ENCODE peak calls at places on chromosomes 2 and 18, in eight cellular contexts. B, J, Q, M, Y, F, Z and O are unnamed samples.

GRCh38 chr2:133952896-133953295 is 301.0 kb upstream of the MGAT5 start:
- DNase-seq in F (no peak), Y (no peak), J (no peak), B (no peak), M (no peak), Q (no peak), Z (no peak), O (no peak)

GRCh38 chr2:197869501-197870111 is 65.2 kb downstream of the PLCL1 start:
- DNase-seq in M (peak; percentile 46), B (no peak), Y (no peak), J (no peak), Q (no peak), Z (no peak), F (no peak), O (no peak)

GRCh38 chr2:204360218-204361007 is 184.9 kb upstream of the PARD3B start:
- DNase-seq in F (no peak), M (no peak), Z (no peak), Y (no peak), J (no peak), B (no peak), Q (no peak), O (no peak)

GRCh38 chr2:64941751-64942150 is 47.4 kb upstream of the SLC1A4 start:
- DNase-seq in M (no peak), Q (no peak), Z (no peak), Y (no peak), J (no peak), B (no peak), F (no peak), O (no peak)

GRCh38 chr18:63161032-63161727 is 158.4 kb downstream of the BCL2 start:
- DNase-seq in Y (peak; percentile 19), F (no peak), J (no peak), Q (no peak), B (no peak), Z (no peak), M (peak; percentile 44), O (peak; percentile 74)

GRCh38 chr2:205540066-205540465 is 142.2 kb upstream of the NRP2 start:
- DNase-seq in J (no peak), B (no peak), Q (no peak), Z (no peak), M (no peak), Y (no peak), F (no peak), O (peak; percentile 2)

GRCh38 chr2:57759822-57760300 is 286.7 kb upstream of the VRK2 start:
- DNase-seq in B (peak; percentile 79), M (peak; percentile 67), Y (peak; percentile 72), F (peak; percentile 74), Q (peak; percentile 97), J (peak; percentile 75), Z (peak; percentile 16), O (peak; percentile 83)

GRCh38 chr2:12554235-12555011 is 162.3 kb upstream of the TRIB2 start:
- DNase-seq in F (no peak), M (no peak), B (no peak), Z (no peak), J (no peak), Q (peak; percentile 70), Y (no peak), O (no peak)

GRCh38 chr2:12675801-12676200 is 40.9 kb upstream of the TRIB2 start:
- DNase-seq in M (no peak), F (no peak), Z (no peak), Q (no peak), J (no peak), Y (no peak), B (no peak), O (no peak)

GRCh38 chr2:64860321-64860751 is 128.9 kb upstream of the SLC1A4 start:
- DNase-seq in F (no peak), Q (no peak), M (no peak), Y (no peak), Z (no peak), J (no peak), B (no peak), O (peak; percentile 65)

GRCh38 chr2:241261628-241262027 is 53.8 kb downstream of the HDLBP start:
- DNase-seq in F (no peak), Q (no peak), M (no peak), J (no peak), B (no peak), Y (no peak), Z (no peak), O (no peak)

GRCh38 chr2:1638281-1638860 is 105.9 kb downstream of the PXDN start:
- DNase-seq in Q (no peak), Y (no peak), J (no peak), M (no peak), F (no peak), Z (no peak), B (no peak), O (no peak)

GRCh38 chr2:96665083-96665569 is 22.6 kb downstream of the FER1L5 start:
- DNase-seq in Q (no peak), J (peak; percentile 99), M (no peak), B (no peak), F (no peak), Y (no peak), Z (no peak), O (no peak)

GRCh38 chr2:200631287-200631686 is 45.5 kb downstream of the AOX1 start:
- DNase-seq in J (no peak), B (no peak), Z (no peak), M (no peak), F (no peak), Q (no peak), Y (no peak), O (no peak)

GRCh38 chr2:216691210-216691741 is 4.1 kb downstream of the IGFBP5 start:
- DNase-seq in F (peak; percentile 85), J (no peak), Z (no peak), M (peak; percentile 26), B (peak; percentile 88), Y (no peak), Q (peak; percentile 78), O (no peak)

GRCh38 chr2:233209978-233210680 is 41.3 kb upstream of the ATG16L1 start:
- DNase-seq in B (no peak), Y (no peak), Z (no peak), Q (no peak), J (no peak), F (no peak), M (no peak), O (no peak)

GRCh38 chr2:131556998-131557397 is 29.3 kb downstream of the CCDC74A start:
- DNase-seq in Q (no peak), Z (no peak), J (no peak), B (no peak), M (no peak), F (no peak), Y (no peak), O (no peak)

GRCh38 chr18:21706386-21706865 is 1.9 kb upstream of the ABHD3 start:
- DNase-seq in F (no peak), Q (no peak), B (no peak), M (no peak), Y (no peak), J (no peak), Z (no peak), O (no peak)

GRCh38 chr2:234914371-234915154 is 37.3 kb upstream of the SH3BP4 start:
- DNase-seq in Y (no peak), Q (no peak), Z (no peak), F (no peak), B (no peak), J (no peak), M (no peak), O (no peak)

GRCh38 chr2:120575966-120576365 is 159.7 kb upstream of the GLI2 start:
- DNase-seq in B (no peak), M (no peak), J (no peak), F (no peak), Q (no peak), Y (no peak), Z (no peak), O (no peak)